ENCODE peak calls at places on chromosomes 3 and 15, in seven cellular contexts. One of them, this sample, is unnamed.

GRCh38 chr3:170780955-170781354 is 89.0 kb downstream of the RPL22L1 start:
- DNase-seq in GM23338: no peak
- DNase-seq in lung microvascular endothelial cell: no peak
- DNase-seq in HuH-7: peak; percentile 36
- DNase-seq in H9: no peak
- DNase-seq in WTC11: no peak
- DNase-seq in NCI-H524 treated with DMSO at 0.1 percent for 48 hours: no peak
- DNase-seq in this sample: no peak

GRCh38 chr3:54746722-54747121 is 181.1 kb downstream of the LRTM1 start:
- DNase-seq in GM23338: no peak
- DNase-seq in lung microvascular endothelial cell: no peak
- DNase-seq in HuH-7: no peak
- DNase-seq in H9: no peak
- DNase-seq in WTC11: no peak
- DNase-seq in NCI-H524 treated with DMSO at 0.1 percent for 48 hours: no peak
- DNase-seq in this sample: no peak

GRCh38 chr15:58423858-58424608 is 7.8 kb upstream of the LIPC start:
- DNase-seq in GM23338: no peak
- DNase-seq in lung microvascular endothelial cell: no peak
- DNase-seq in HuH-7: no peak
- DNase-seq in H9: no peak
- DNase-seq in WTC11: no peak
- DNase-seq in NCI-H524 treated with DMSO at 0.1 percent for 48 hours: no peak
- DNase-seq in this sample: no peak

GRCh38 chr3:171393032-171393744 is 67.0 kb downstream of the TNIK start:
- DNase-seq in GM23338: peak; percentile 82
- DNase-seq in lung microvascular endothelial cell: no peak
- DNase-seq in HuH-7: peak; percentile 15
- DNase-seq in H9: peak; percentile 34
- DNase-seq in WTC11: peak; percentile 42
- DNase-seq in NCI-H524 treated with DMSO at 0.1 percent for 48 hours: peak; percentile 44
- DNase-seq in this sample: peak; percentile 56

GRCh38 chr3:193901007-193901406 is 234.9 kb upstream of the HES1 start:
- DNase-seq in GM23338: no peak
- DNase-seq in lung microvascular endothelial cell: no peak
- DNase-seq in HuH-7: no peak
- DNase-seq in H9: no peak
- DNase-seq in WTC11: no peak
- DNase-seq in NCI-H524 treated with DMSO at 0.1 percent for 48 hours: no peak
- DNase-seq in this sample: no peak

GRCh38 chr15:74307827-74308642 is 59.4 kb downstream of the CYP11A1 start:
- DNase-seq in GM23338: peak; percentile 82
- DNase-seq in lung microvascular endothelial cell: peak; percentile 66
- DNase-seq in HuH-7: peak; percentile 68
- DNase-seq in H9: peak; percentile 67
- DNase-seq in WTC11: peak; percentile 63
- DNase-seq in NCI-H524 treated with DMSO at 0.1 percent for 48 hours: peak; percentile 84
- DNase-seq in this sample: peak; percentile 59

GRCh38 chr3:129934234-129935123 is 40.0 kb upstream of the TRH start:
- DNase-seq in GM23338: peak; percentile 68
- DNase-seq in lung microvascular endothelial cell: peak; percentile 41
- DNase-seq in HuH-7: peak; percentile 62
- DNase-seq in H9: peak; percentile 44
- DNase-seq in WTC11: peak; percentile 38
- DNase-seq in NCI-H524 treated with DMSO at 0.1 percent for 48 hours: no peak
- DNase-seq in this sample: peak; percentile 8

GRCh38 chr3:188707396-188708288 is 464.1 kb upstream of the TPRG1 start:
- DNase-seq in GM23338: no peak
- DNase-seq in lung microvascular endothelial cell: peak; percentile 59
- DNase-seq in HuH-7: no peak
- DNase-seq in H9: no peak
- DNase-seq in WTC11: no peak
- DNase-seq in NCI-H524 treated with DMSO at 0.1 percent for 48 hours: no peak
- DNase-seq in this sample: no peak

GRCh38 chr15:76012021-76012551 is at the start of gene NRG4:
- DNase-seq in GM23338: no peak
- DNase-seq in lung microvascular endothelial cell: no peak
- DNase-seq in HuH-7: peak; percentile 24
- DNase-seq in H9: no peak
- DNase-seq in WTC11: no peak
- DNase-seq in NCI-H524 treated with DMSO at 0.1 percent for 48 hours: no peak
- DNase-seq in this sample: peak; percentile 40

GRCh38 chr3:130850044-130850797 is 43.7 kb upstream of the ATP2C1 start:
- DNase-seq in GM23338: no peak
- DNase-seq in lung microvascular endothelial cell: peak; percentile 45
- DNase-seq in HuH-7: no peak
- DNase-seq in H9: no peak
- DNase-seq in WTC11: no peak
- DNase-seq in NCI-H524 treated with DMSO at 0.1 percent for 48 hours: peak; percentile 8
- DNase-seq in this sample: peak; percentile 42

GRCh38 chr3:144031938-144032337 is 60.3 kb downstream of the DIPK2A start:
- DNase-seq in GM23338: no peak
- DNase-seq in lung microvascular endothelial cell: peak; percentile 1
- DNase-seq in HuH-7: no peak
- DNase-seq in H9: no peak
- DNase-seq in WTC11: no peak
- DNase-seq in NCI-H524 treated with DMSO at 0.1 percent for 48 hours: no peak
- DNase-seq in this sample: no peak

GRCh38 chr15:75720787-75721461 is 8.3 kb upstream of the CSPG4 start:
- DNase-seq in GM23338: peak; percentile 79
- DNase-seq in lung microvascular endothelial cell: peak; percentile 57
- DNase-seq in HuH-7: peak; percentile 60
- DNase-seq in H9: peak; percentile 76
- DNase-seq in WTC11: peak; percentile 54
- DNase-seq in NCI-H524 treated with DMSO at 0.1 percent for 48 hours: peak; percentile 83
- DNase-seq in this sample: peak; percentile 68

GRCh38 chr15:87734571-87735373 is 521.8 kb downstream of the NTRK3 start:
- DNase-seq in GM23338: no peak
- DNase-seq in lung microvascular endothelial cell: no peak
- DNase-seq in HuH-7: no peak
- DNase-seq in H9: no peak
- DNase-seq in WTC11: no peak
- DNase-seq in NCI-H524 treated with DMSO at 0.1 percent for 48 hours: no peak
- DNase-seq in this sample: no peak

GRCh38 chr15:73633991-73634495 is 854 bp upstream of the NPTN start:
- DNase-seq in GM23338: no peak
- DNase-seq in lung microvascular endothelial cell: peak; percentile 79
- DNase-seq in HuH-7: no peak
- DNase-seq in H9: no peak
- DNase-seq in WTC11: no peak
- DNase-seq in NCI-H524 treated with DMSO at 0.1 percent for 48 hours: no peak
- DNase-seq in this sample: no peak

GRCh38 chr3:31567036-31567435 is 34.3 kb downstream of the STT3B start:
- DNase-seq in GM23338: peak; percentile 74
- DNase-seq in lung microvascular endothelial cell: peak; percentile 7
- DNase-seq in HuH-7: peak; percentile 36
- DNase-seq in H9: peak; percentile 49
- DNase-seq in WTC11: peak; percentile 49
- DNase-seq in NCI-H524 treated with DMSO at 0.1 percent for 48 hours: no peak
- DNase-seq in this sample: no peak

GRCh38 chr3:37859354-37859753 is 2.3 kb upstream of the CTDSPL start:
- DNase-seq in GM23338: no peak
- DNase-seq in lung microvascular endothelial cell: no peak
- DNase-seq in HuH-7: no peak
- DNase-seq in H9: no peak
- DNase-seq in WTC11: no peak
- DNase-seq in NCI-H524 treated with DMSO at 0.1 percent for 48 hours: no peak
- DNase-seq in this sample: no peak

GRCh38 chr3:42535981-42536784 is 33.7 kb downstream of the VIPR1 start:
- DNase-seq in GM23338: peak; percentile 97
- DNase-seq in lung microvascular endothelial cell: peak; percentile 48
- DNase-seq in HuH-7: peak; percentile 83
- DNase-seq in H9: peak; percentile 86
- DNase-seq in WTC11: peak; percentile 78
- DNase-seq in NCI-H524 treated with DMSO at 0.1 percent for 48 hours: no peak
- DNase-seq in this sample: no peak

GRCh38 chr15:95663156-95663831 is 667.2 kb upstream of the NR2F2 start:
- DNase-seq in GM23338: no peak
- DNase-seq in lung microvascular endothelial cell: no peak
- DNase-seq in HuH-7: no peak
- DNase-seq in H9: no peak
- DNase-seq in WTC11: no peak
- DNase-seq in NCI-H524 treated with DMSO at 0.1 percent for 48 hours: no peak
- DNase-seq in this sample: no peak

GRCh38 chr3:136602818-136603217 is 149.4 kb downstream of the STAG1 start:
- DNase-seq in GM23338: no peak
- DNase-seq in lung microvascular endothelial cell: no peak
- DNase-seq in HuH-7: no peak
- DNase-seq in H9: no peak
- DNase-seq in WTC11: no peak
- DNase-seq in NCI-H524 treated with DMSO at 0.1 percent for 48 hours: no peak
- DNase-seq in this sample: no peak

GRCh38 chr3:106376016-106376415 is 507.2 kb upstream of the CBLB start:
- DNase-seq in GM23338: no peak
- DNase-seq in lung microvascular endothelial cell: no peak
- DNase-seq in HuH-7: no peak
- DNase-seq in H9: no peak
- DNase-seq in WTC11: no peak
- DNase-seq in NCI-H524 treated with DMSO at 0.1 percent for 48 hours: no peak
- DNase-seq in this sample: no peak

GRCh38 chr3:142237891-142238290 is 12.5 kb upstream of the GK5 start:
- DNase-seq in GM23338: no peak
- DNase-seq in lung microvascular endothelial cell: no peak
- DNase-seq in HuH-7: no peak
- DNase-seq in H9: no peak
- DNase-seq in WTC11: no peak
- DNase-seq in NCI-H524 treated with DMSO at 0.1 percent for 48 hours: no peak
- DNase-seq in this sample: no peak

GRCh38 chr3:134281912-134282658 is 31.4 kb upstream of the RYK start:
- DNase-seq in GM23338: peak; percentile 19
- DNase-seq in lung microvascular endothelial cell: no peak
- DNase-seq in HuH-7: no peak
- DNase-seq in H9: no peak
- DNase-seq in WTC11: no peak
- DNase-seq in NCI-H524 treated with DMSO at 0.1 percent for 48 hours: no peak
- DNase-seq in this sample: no peak

GRCh38 chr3:9397911-9398714 is 698 bp downstream of the SETD5 start:
- DNase-seq in GM23338: peak; percentile 63
- DNase-seq in lung microvascular endothelial cell: peak; percentile 58
- DNase-seq in HuH-7: peak; percentile 41
- DNase-seq in H9: peak; percentile 34
- DNase-seq in WTC11: peak; percentile 26
- DNase-seq in NCI-H524 treated with DMSO at 0.1 percent for 48 hours: no peak
- DNase-seq in this sample: no peak

GRCh38 chr15:82874267-82874666 is 64.8 kb downstream of the WHAMM start:
- DNase-seq in GM23338: no peak
- DNase-seq in lung microvascular endothelial cell: no peak
- DNase-seq in HuH-7: no peak
- DNase-seq in H9: no peak
- DNase-seq in WTC11: no peak
- DNase-seq in NCI-H524 treated with DMSO at 0.1 percent for 48 hours: no peak
- DNase-seq in this sample: no peak

GRCh38 chr15:90675464-90675863 is 41.7 kb upstream of the BLM start:
- DNase-seq in GM23338: no peak
- DNase-seq in lung microvascular endothelial cell: no peak
- DNase-seq in HuH-7: no peak
- DNase-seq in H9: no peak
- DNase-seq in WTC11: no peak
- DNase-seq in NCI-H524 treated with DMSO at 0.1 percent for 48 hours: no peak
- DNase-seq in this sample: no peak

GRCh38 chr3:43203022-43203421 is 83.3 kb upstream of the SNRK start:
- DNase-seq in GM23338: no peak
- DNase-seq in lung microvascular endothelial cell: no peak
- DNase-seq in HuH-7: no peak
- DNase-seq in H9: no peak
- DNase-seq in WTC11: no peak
- DNase-seq in NCI-H524 treated with DMSO at 0.1 percent for 48 hours: no peak
- DNase-seq in this sample: no peak

GRCh38 chr3:63863150-63864007 is at the start of the genes ATXN7 and THOC7:
- DNase-seq in GM23338: peak; percentile 80
- DNase-seq in lung microvascular endothelial cell: peak; percentile 64
- DNase-seq in HuH-7: peak; percentile 32
- DNase-seq in H9: peak; percentile 64
- DNase-seq in WTC11: peak; percentile 66
- DNase-seq in NCI-H524 treated with DMSO at 0.1 percent for 48 hours: no peak
- DNase-seq in this sample: no peak

GRCh38 chr3:123165163-123165562 is 36.6 kb upstream of the SEC22A start:
- DNase-seq in GM23338: no peak
- DNase-seq in lung microvascular endothelial cell: no peak
- DNase-seq in HuH-7: no peak
- DNase-seq in H9: no peak
- DNase-seq in WTC11: no peak
- DNase-seq in NCI-H524 treated with DMSO at 0.1 percent for 48 hours: no peak
- DNase-seq in this sample: no peak

GRCh38 chr3:135929670-135930069 is 35.9 kb upstream of the PPP2R3A start:
- DNase-seq in GM23338: no peak
- DNase-seq in lung microvascular endothelial cell: no peak
- DNase-seq in HuH-7: no peak
- DNase-seq in H9: no peak
- DNase-seq in WTC11: no peak
- DNase-seq in NCI-H524 treated with DMSO at 0.1 percent for 48 hours: no peak
- DNase-seq in this sample: no peak

GRCh38 chr15:67067161-67067853 is 1.9 kb downstream of the SMAD3 start:
- DNase-seq in GM23338: peak; percentile 81
- DNase-seq in lung microvascular endothelial cell: peak; percentile 61
- DNase-seq in HuH-7: no peak
- DNase-seq in H9: no peak
- DNase-seq in WTC11: peak; percentile 42
- DNase-seq in NCI-H524 treated with DMSO at 0.1 percent for 48 hours: peak; percentile 43
- DNase-seq in this sample: no peak

GRCh38 chr3:197468866-197469382 is 86.8 kb downstream of the BDH1 start:
- DNase-seq in GM23338: no peak
- DNase-seq in lung microvascular endothelial cell: no peak
- DNase-seq in HuH-7: peak; percentile 59
- DNase-seq in H9: no peak
- DNase-seq in WTC11: no peak
- DNase-seq in NCI-H524 treated with DMSO at 0.1 percent for 48 hours: no peak
- DNase-seq in this sample: no peak

GRCh38 chr3:192571197-192571791 is 156.0 kb downstream of the FGF12 start:
- DNase-seq in GM23338: no peak
- DNase-seq in lung microvascular endothelial cell: peak; percentile 50
- DNase-seq in HuH-7: no peak
- DNase-seq in H9: peak; percentile 24
- DNase-seq in WTC11: no peak
- DNase-seq in NCI-H524 treated with DMSO at 0.1 percent for 48 hours: no peak
- DNase-seq in this sample: peak; percentile 72

GRCh38 chr15:66842710-66843441 is 140.8 kb downstream of the SMAD6 start:
- DNase-seq in GM23338: peak; percentile 47
- DNase-seq in lung microvascular endothelial cell: peak; percentile 72
- DNase-seq in HuH-7: peak; percentile 90
- DNase-seq in H9: no peak
- DNase-seq in WTC11: peak; percentile 24
- DNase-seq in NCI-H524 treated with DMSO at 0.1 percent for 48 hours: no peak
- DNase-seq in this sample: no peak

GRCh38 chr3:177282028-177282655 is 84.9 kb upstream of the TBL1XR1 start:
- DNase-seq in GM23338: no peak
- DNase-seq in lung microvascular endothelial cell: no peak
- DNase-seq in HuH-7: no peak
- DNase-seq in H9: no peak
- DNase-seq in WTC11: no peak
- DNase-seq in NCI-H524 treated with DMSO at 0.1 percent for 48 hours: no peak
- DNase-seq in this sample: peak; percentile 94

GRCh38 chr15:60344987-60345386 is 52.8 kb downstream of the ANXA2 start:
- DNase-seq in GM23338: no peak
- DNase-seq in lung microvascular endothelial cell: no peak
- DNase-seq in HuH-7: no peak
- DNase-seq in H9: no peak
- DNase-seq in WTC11: no peak
- DNase-seq in NCI-H524 treated with DMSO at 0.1 percent for 48 hours: no peak
- DNase-seq in this sample: no peak

GRCh38 chr3:127349501-127350171 is 61.8 kb upstream of the PRR20G start:
- DNase-seq in GM23338: no peak
- DNase-seq in lung microvascular endothelial cell: no peak
- DNase-seq in HuH-7: no peak
- DNase-seq in H9: no peak
- DNase-seq in WTC11: no peak
- DNase-seq in NCI-H524 treated with DMSO at 0.1 percent for 48 hours: no peak
- DNase-seq in this sample: no peak